ENCODE peak calls at places on chromosome 14, in nine cellular contexts. J is effector memory CD4-positive, alpha-beta T cell; W is ovary; E is HCT116; B is H1; S is neural progenitor cell; F is lower lobe of right lung; H is mesendoderm; I is HepG2. G is an unnamed sample.

GRCh38 chr14:39739796-39740195 is 307.6 kb upstream of the FBXO33 start:
- DNase-seq in J (no peak), F (peak; percentile 69), W (no peak), E (no peak), I (no peak), S (no peak), B (no peak), H (no peak), G (no peak)

GRCh38 chr14:55707365-55707804 is 127.4 kb downstream of the KTN1 start:
- DNase-seq in J (no peak), I (peak; percentile 31), H (peak; percentile 31), W (no peak), E (no peak), B (no peak), F (no peak), S (peak; percentile 46), G (peak; percentile 22)

GRCh38 chr14:86404425-86404824 is 874.5 kb downstream of the FLRT2 start:
- DNase-seq in E (no peak), W (no peak), I (peak; percentile 30), S (no peak), B (no peak), J (no peak), F (no peak), H (peak; percentile 8), G (no peak)

GRCh38 chr14:30921305-30921704 is 46.9 kb downstream of the COCH start:
- DNase-seq in I (no peak), H (no peak), W (no peak), S (no peak), J (no peak), B (no peak), E (no peak), F (no peak), G (no peak)

GRCh38 chr14:34699873-34700621 is 14.3 kb downstream of the CFL2 start:
- DNase-seq in S (no peak), I (peak; percentile 89), H (no peak), E (peak; percentile 72), W (no peak), J (no peak), F (no peak), B (no peak), G (no peak)

GRCh38 chr14:50955373-50956043 is 11.2 kb upstream of the PYGL start:
- DNase-seq in F (peak; percentile 75), S (peak; percentile 23), I (peak; percentile 82), W (no peak), E (peak; percentile 95), H (peak; percentile 98), J (no peak), B (no peak), G (no peak)

GRCh38 chr14:40989260-40989659 is 617.4 kb upstream of the LRFN5 start:
- DNase-seq in J (no peak), E (no peak), B (no peak), F (no peak), H (peak; percentile 5), I (no peak), W (no peak), S (no peak), G (no peak)

GRCh38 chr14:61620130-61620946 is 75.0 kb upstream of the HIF1A start:
- DNase-seq in B (no peak), E (no peak), H (no peak), J (no peak), F (no peak), S (no peak), I (peak; percentile 32), W (no peak), G (no peak)

GRCh38 chr14:65336191-65336591 is 76.3 kb upstream of the FUT8 start:
- DNase-seq in S (no peak), B (no peak), E (no peak), J (no peak), W (no peak), I (no peak), F (no peak), H (no peak), G (no peak)

GRCh38 chr14:68124885-68125731 is 305.5 kb downstream of the RAD51B start:
- DNase-seq in J (no peak), F (no peak), E (no peak), S (no peak), I (peak; percentile 20), B (no peak), H (peak; percentile 53), W (no peak), G (no peak)

GRCh38 chr14:68585690-68586089 is 207.2 kb downstream of the ZFP36L1 start:
- DNase-seq in J (no peak), H (no peak), E (no peak), I (no peak), F (no peak), S (peak; percentile 65), W (no peak), B (no peak), G (no peak)

GRCh38 chr14:27608377-27608776 is 1010.5 kb upstream of the NOVA1 start:
- DNase-seq in H (peak; percentile 19), E (no peak), S (no peak), W (no peak), I (no peak), B (no peak), J (no peak), F (no peak), G (no peak)

GRCh38 chr14:71594828-71595227 is 337.4 kb upstream of the RGS6 start:
- DNase-seq in J (no peak), E (no peak), S (peak; percentile 29), B (no peak), I (no peak), H (no peak), W (no peak), F (no peak), G (no peak)

GRCh38 chr14:30876692-30877091 is 2.3 kb downstream of the COCH start:
- DNase-seq in F (no peak), H (no peak), W (no peak), S (no peak), E (no peak), B (no peak), I (no peak), J (no peak), G (no peak)

GRCh38 chr14:103016071-103016470 is 41.3 kb downstream of the CDC42BPB start:
- DNase-seq in W (no peak), E (no peak), I (no peak), B (no peak), J (no peak), F (no peak), S (no peak), H (no peak), G (no peak)
- H3K4me1 ChIP-seq in W (peaks cover 32% of the 10 kb centered on the region), E (peaks cover 47% of the 10 kb centered on the region), I (no peaks in the 10 kb centered on the region), B (peaks cover 3% of the 10 kb centered on the region), J (no peaks in the 10 kb centered on the region), F (peaks cover 52% of the 10 kb centered on the region), S (peaks cover 16% of the 10 kb centered on the region), H (peaks cover 3% of the 10 kb centered on the region), G (no peaks in the 10 kb centered on the region)

GRCh38 chr14:77124345-77125274 is 17.0 kb downstream of the ZDHHC22 start:
- DNase-seq in H (peak; percentile 71), F (peak; percentile 68), J (peak; percentile 60), E (no peak), B (peak; percentile 81), I (no peak), W (peak; percentile 43), S (peak; percentile 82), G (peak; percentile 83)

GRCh38 chr14:77125275-77126073 is 16.1 kb downstream of the ZDHHC22 start:
- DNase-seq in I (no peak), B (no peak), E (no peak), H (peak; percentile 57), S (peak; percentile 38), J (no peak), F (no peak), W (no peak), G (no peak)

GRCh38 chr14:77122555-77123125 is 19.0 kb downstream of the ZDHHC22 start:
- DNase-seq in H (no peak), B (no peak), W (no peak), I (no peak), S (no peak), J (no peak), F (no peak), E (no peak), G (no peak)

GRCh38 chr14:77126074-77126325 is 15.6 kb downstream of the ZDHHC22 start:
- DNase-seq in F (no peak), E (no peak), I (no peak), J (no peak), H (no peak), S (no peak), W (no peak), B (no peak), G (no peak)

DNA sequence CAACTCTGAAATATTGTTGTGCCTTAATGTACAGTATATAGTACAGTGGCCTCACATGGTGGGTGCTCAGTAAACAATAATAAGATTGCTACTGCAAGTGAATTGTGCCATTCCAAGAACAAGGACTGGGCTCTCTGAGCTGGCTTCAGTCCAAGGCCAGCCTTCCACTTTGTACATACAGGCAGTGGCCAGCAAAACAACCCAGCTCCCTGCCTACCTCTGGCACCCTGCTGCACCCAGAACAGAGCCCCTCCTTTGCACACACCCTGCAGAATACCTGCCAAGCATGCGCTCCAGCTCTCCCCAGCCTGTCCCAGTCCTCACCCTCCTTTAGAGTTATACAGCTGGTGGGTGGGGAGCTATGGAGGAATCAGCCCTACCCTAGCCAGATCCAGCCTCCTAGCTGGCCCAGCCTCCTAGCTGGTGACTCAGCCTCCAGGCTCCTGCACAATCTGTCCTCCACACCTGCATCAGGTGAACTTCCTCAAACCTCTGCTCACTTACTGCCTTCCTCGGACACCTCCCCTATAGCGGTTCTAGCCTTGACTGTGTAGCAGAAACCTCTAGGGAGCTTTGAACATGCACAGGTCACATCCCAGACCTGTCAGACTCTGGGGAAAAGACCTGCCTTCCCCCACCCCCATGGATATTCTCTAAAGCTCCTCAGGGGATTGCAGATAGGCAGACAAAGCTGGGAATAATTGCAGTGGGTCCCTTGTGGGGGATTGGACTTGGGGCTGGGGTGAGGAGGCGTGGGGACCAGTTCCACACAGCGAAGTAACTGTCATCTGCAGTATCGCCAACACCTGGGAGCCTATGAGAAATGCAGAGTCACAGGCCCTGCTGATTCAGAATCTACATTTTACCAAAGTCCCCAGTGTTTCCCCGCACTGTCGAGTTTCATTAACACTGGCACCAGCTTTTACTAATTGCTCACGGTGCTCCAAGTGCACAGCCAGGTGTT is 17.9 kb downstream of the ZDHHC22 start:
- DNase-seq in F (peak; percentile 87), B (no peak), H (peak; percentile 64), W (no peak), E (peak; percentile 70), I (no peak), J (no peak), S (no peak), G (no peak)
- H3K4me1 ChIP-seq in F (peaks cover 29% of the 10 kb centered on the region), B (peaks cover 36% of the 10 kb centered on the region), H (peaks cover 5% of the 10 kb centered on the region), W (no peaks in the 10 kb centered on the region), E (peaks cover 65% of the 10 kb centered on the region), I (peaks cover 32% of the 10 kb centered on the region), J (peaks cover 27% of the 10 kb centered on the region), S (peaks cover 14% of the 10 kb centered on the region), G (peaks cover 61% of the 10 kb centered on the region)

DNA sequence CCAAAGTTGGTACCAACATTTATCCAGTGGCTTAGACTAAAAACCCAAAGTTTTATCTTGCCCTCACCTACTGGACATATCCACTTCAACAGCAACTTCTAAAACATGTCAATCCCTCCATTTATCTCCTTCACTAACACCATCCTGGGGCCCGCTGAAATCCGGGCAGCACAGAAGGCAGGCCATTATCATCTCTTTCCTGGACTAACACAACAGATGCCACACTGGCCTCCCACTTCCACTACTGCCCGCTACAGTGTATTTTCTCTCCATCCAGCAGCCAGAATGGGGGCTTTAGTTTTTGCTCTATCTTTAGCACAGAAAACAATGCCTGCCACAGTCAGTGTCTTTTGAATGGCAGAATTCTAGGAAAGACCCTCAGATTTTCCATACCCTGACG is 15.6 kb downstream of the ZFHX2 start:
- DNase-seq in S (no peak), F (no peak), B (no peak), I (no peak), H (no peak), J (no peak), E (no peak), W (no peak), G (no peak)
- H3K4me1 ChIP-seq in S (peaks cover 27% of the 10 kb centered on the region), F (peaks cover under 1% of the 10 kb centered on the region), B (peaks cover 19% of the 10 kb centered on the region), I (no peaks in the 10 kb centered on the region), H (peaks cover 14% of the 10 kb centered on the region), J (no peaks in the 10 kb centered on the region), E (peaks cover 9% of the 10 kb centered on the region), W (no peaks in the 10 kb centered on the region), G (no peaks in the 10 kb centered on the region)

GRCh38 chr14:102182901-102183619 is 43.4 kb downstream of the WDR20 start:
- DNase-seq in E (no peak), B (no peak), F (no peak), I (no peak), H (no peak), W (no peak), S (no peak), J (no peak), G (no peak)
- H3K4me1 ChIP-seq in E (peaks cover 47% of the 10 kb centered on the region), B (no peaks in the 10 kb centered on the region), F (peaks cover 19% of the 10 kb centered on the region), I (peaks cover 42% of the 10 kb centered on the region), H (peaks cover 11% of the 10 kb centered on the region), W (peaks cover 12% of the 10 kb centered on the region), S (peaks cover 39% of the 10 kb centered on the region), J (no peaks in the 10 kb centered on the region), G (peaks cover 33% of the 10 kb centered on the region)